ENCODE peak calls at places on chromosomes 7 and 10, in four cellular contexts. One of them, this sample, is unnamed.

GRCh38 chr7:158680754-158681153 is 23.9 kb downstream of the NCAPG2 start:
- DNase-seq in AG10803: peak
- DNase-seq in fibroblast of mammary gland: no peak
- DNase-seq in esophagus squamous epithelium: no peak
- DNase-seq in this sample: no peak

GRCh38 chr10:49749144-49749543 is 13.0 kb downstream of the OGDHL start:
- DNase-seq in esophagus squamous epithelium: no peak
- DNase-seq in fibroblast of mammary gland: no peak
- DNase-seq in AG10803: no peak
- DNase-seq in this sample: no peak

GRCh38 chr7:106573125-106573663 is 87.8 kb downstream of the CCDC71L start:
- DNase-seq in esophagus squamous epithelium: no peak
- DNase-seq in fibroblast of mammary gland: no peak
- DNase-seq in AG10803: no peak
- DNase-seq in this sample: no peak

GRCh38 chr10:118763202-118763988 is 8.6 kb upstream of the CACUL1 start:
- DNase-seq in esophagus squamous epithelium: no peak
- DNase-seq in fibroblast of mammary gland: peak
- DNase-seq in AG10803: no peak
- DNase-seq in this sample: no peak

GRCh38 chr10:125149278-125150047 is 10.9 kb downstream of the CTBP2 start:
- DNase-seq in AG10803: peak
- DNase-seq in esophagus squamous epithelium: no peak
- DNase-seq in fibroblast of mammary gland: peak
- DNase-seq in this sample: no peak

GRCh38 chr7:126716321-126716720 is 536.4 kb downstream of the GRM8 start:
- DNase-seq in esophagus squamous epithelium: no peak
- DNase-seq in fibroblast of mammary gland: peak
- DNase-seq in AG10803: no peak
- DNase-seq in this sample: no peak

GRCh38 chr7:112990619-112991018 is 96.0 kb downstream of the GPR85 start:
- DNase-seq in esophagus squamous epithelium: no peak
- DNase-seq in AG10803: peak
- DNase-seq in fibroblast of mammary gland: peak
- DNase-seq in this sample: no peak

GRCh38 chr7:150403376-150404171 is 24.4 kb downstream of the ZNF775 start:
- DNase-seq in esophagus squamous epithelium: no peak
- DNase-seq in fibroblast of mammary gland: no peak
- DNase-seq in AG10803: no peak
- DNase-seq in this sample: no peak

GRCh38 chr10:102167861-102168260 is 15.7 kb downstream of the NOLC1 start:
- DNase-seq in AG10803: peak
- DNase-seq in fibroblast of mammary gland: peak
- DNase-seq in esophagus squamous epithelium: no peak
- DNase-seq in this sample: peak

GRCh38 chr7:128236924-128237586 is 4.0 kb upstream of the LEP start:
- DNase-seq in AG10803: peak
- DNase-seq in fibroblast of mammary gland: peak
- DNase-seq in esophagus squamous epithelium: no peak
- DNase-seq in this sample: peak

GRCh38 chr7:142053988-142054387 is 57.5 kb upstream of the MGAM2 start:
- DNase-seq in AG10803: peak
- DNase-seq in esophagus squamous epithelium: no peak
- DNase-seq in fibroblast of mammary gland: peak
- DNase-seq in this sample: no peak

GRCh38 chr7:47047384-47047783 is 534.5 kb downstream of the TNS3 start:
- DNase-seq in AG10803: peak
- DNase-seq in esophagus squamous epithelium: no peak
- DNase-seq in fibroblast of mammary gland: peak
- DNase-seq in this sample: no peak

GRCh38 chr7:23852988-23853387 is 143.0 kb downstream of the STK31 start:
- DNase-seq in AG10803: no peak
- DNase-seq in esophagus squamous epithelium: no peak
- DNase-seq in fibroblast of mammary gland: no peak
- DNase-seq in this sample: no peak

GRCh38 chr7:101166603-101166908 is 1.2 kb upstream of the VGF start:
- DNase-seq in esophagus squamous epithelium: no peak
- DNase-seq in AG10803: no peak
- DNase-seq in fibroblast of mammary gland: no peak
- DNase-seq in this sample: no peak

GRCh38 chr7:25625316-25625715 is 397.0 kb upstream of the NPVF start:
- DNase-seq in esophagus squamous epithelium: no peak
- DNase-seq in fibroblast of mammary gland: no peak
- DNase-seq in AG10803: no peak
- DNase-seq in this sample: no peak

GRCh38 chr10:4059471-4060138 is 274.6 kb upstream of the KLF6 start:
- DNase-seq in AG10803: no peak
- DNase-seq in esophagus squamous epithelium: no peak
- DNase-seq in fibroblast of mammary gland: no peak
- DNase-seq in this sample: no peak

GRCh38 chr10:79093658-79094411 is 25.1 kb downstream of the ZMIZ1 start:
- DNase-seq in AG10803: no peak
- DNase-seq in fibroblast of mammary gland: peak
- DNase-seq in esophagus squamous epithelium: no peak
- DNase-seq in this sample: no peak

GRCh38 chr7:15049157-15049556 is 146.6 kb upstream of the DGKB start:
- DNase-seq in esophagus squamous epithelium: no peak
- DNase-seq in AG10803: no peak
- DNase-seq in fibroblast of mammary gland: no peak
- DNase-seq in this sample: no peak
- TF ChIP-seq CTCF in esophagus squamous epithelium: no peak
- TF ChIP-seq CTCF in AG10803: no peak
- TF ChIP-seq CTCF in fibroblast of mammary gland: no peak
- TF ChIP-seq CTCF in this sample: no peak

DNA sequence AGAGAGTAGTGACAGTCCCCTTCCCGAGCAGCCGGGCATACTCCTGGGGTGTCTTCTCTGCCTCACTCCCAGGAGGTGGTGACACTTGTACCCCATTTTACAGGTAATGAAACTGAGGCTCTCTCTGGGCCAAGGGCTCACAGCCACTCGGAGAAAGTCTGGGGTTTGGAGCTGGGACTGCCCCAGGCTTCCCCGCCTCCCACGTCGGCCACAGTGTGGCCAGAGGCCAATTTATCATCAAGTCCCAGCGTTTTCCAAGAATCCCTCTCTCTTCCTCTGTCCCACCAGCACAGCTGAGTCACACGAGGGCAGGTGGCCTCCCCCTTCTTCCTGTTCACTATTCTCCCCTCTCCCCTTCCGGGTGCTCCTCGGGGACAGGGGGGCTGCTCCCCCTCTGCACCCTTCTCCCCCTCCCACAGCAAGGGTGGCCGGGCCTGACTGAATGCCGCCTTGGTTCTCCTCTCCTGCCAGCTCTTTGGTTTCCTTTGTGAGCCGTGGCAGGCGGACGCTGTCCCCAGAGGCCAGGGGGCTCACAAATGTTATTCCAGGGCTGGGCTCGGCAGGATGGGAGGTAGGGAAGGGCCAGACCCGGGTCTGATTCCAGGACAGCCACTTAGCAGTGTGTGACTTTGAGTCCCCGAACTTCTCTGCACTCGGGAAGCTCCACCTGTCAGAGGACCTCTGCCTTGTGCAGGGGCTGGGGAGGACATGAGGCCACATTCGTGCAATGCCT is 17.7 kb downstream of the CLIP2 start:
- DNase-seq in fibroblast of mammary gland: peak
- DNase-seq in esophagus squamous epithelium: no peak
- DNase-seq in AG10803: peak
- DNase-seq in this sample: peak
- H3K4me3 ChIP-seq in fibroblast of mammary gland: no peak
- H3K4me3 ChIP-seq in esophagus squamous epithelium: peak
- H3K4me3 ChIP-seq in AG10803: peak
- H3K4me3 ChIP-seq in this sample: no peak

GRCh38 chr7:36019538-36019937 is 133.5 kb upstream of the EEPD1 start:
- DNase-seq in esophagus squamous epithelium: no peak
- DNase-seq in AG10803: no peak
- DNase-seq in fibroblast of mammary gland: no peak
- DNase-seq in this sample: no peak

GRCh38 chr7:36021917-36022550 is 131.0 kb upstream of the EEPD1 start:
- DNase-seq in esophagus squamous epithelium: no peak
- DNase-seq in fibroblast of mammary gland: no peak
- DNase-seq in AG10803: no peak
- DNase-seq in this sample: no peak

GRCh38 chr7:36023025-36023424 is 130.0 kb upstream of the EEPD1 start:
- DNase-seq in AG10803: no peak
- DNase-seq in fibroblast of mammary gland: no peak
- DNase-seq in esophagus squamous epithelium: no peak
- DNase-seq in this sample: no peak

GRCh38 chr7:36019966-36020365 is 133.1 kb upstream of the EEPD1 start:
- DNase-seq in esophagus squamous epithelium: no peak
- DNase-seq in AG10803: no peak
- DNase-seq in fibroblast of mammary gland: no peak
- DNase-seq in this sample: no peak

GRCh38 chr7:36021367-36021766 is 131.7 kb upstream of the EEPD1 start:
- DNase-seq in esophagus squamous epithelium: no peak
- DNase-seq in AG10803: no peak
- DNase-seq in fibroblast of mammary gland: peak
- DNase-seq in this sample: no peak
- TF ChIP-seq CTCF in esophagus squamous epithelium: peak
- TF ChIP-seq CTCF in AG10803: peak
- TF ChIP-seq CTCF in fibroblast of mammary gland: peak
- TF ChIP-seq CTCF in this sample: peak

GRCh38 chr10:86533328-86533727 is 11.7 kb upstream of the WAPL start:
- DNase-seq in AG10803: no peak
- DNase-seq in fibroblast of mammary gland: no peak
- DNase-seq in esophagus squamous epithelium: no peak
- DNase-seq in this sample: no peak

GRCh38 chr10:86535057-86535882 is 13.7 kb upstream of the WAPL start:
- DNase-seq in AG10803: peak
- DNase-seq in fibroblast of mammary gland: peak
- DNase-seq in esophagus squamous epithelium: no peak
- DNase-seq in this sample: no peak

GRCh38 chr10:86538547-86538946 is 17.0 kb upstream of the WAPL start:
- DNase-seq in fibroblast of mammary gland: peak
- DNase-seq in AG10803: peak
- DNase-seq in esophagus squamous epithelium: no peak
- DNase-seq in this sample: no peak

GRCh38 chr10:86536294-86536861 is 14.8 kb upstream of the WAPL start:
- DNase-seq in fibroblast of mammary gland: no peak
- DNase-seq in AG10803: no peak
- DNase-seq in esophagus squamous epithelium: no peak
- DNase-seq in this sample: no peak
- H3K4me3 ChIP-seq in fibroblast of mammary gland: no peak
- H3K4me3 ChIP-seq in AG10803: no peak
- H3K4me3 ChIP-seq in esophagus squamous epithelium: peak
- H3K4me3 ChIP-seq in this sample: no peak

DNA sequence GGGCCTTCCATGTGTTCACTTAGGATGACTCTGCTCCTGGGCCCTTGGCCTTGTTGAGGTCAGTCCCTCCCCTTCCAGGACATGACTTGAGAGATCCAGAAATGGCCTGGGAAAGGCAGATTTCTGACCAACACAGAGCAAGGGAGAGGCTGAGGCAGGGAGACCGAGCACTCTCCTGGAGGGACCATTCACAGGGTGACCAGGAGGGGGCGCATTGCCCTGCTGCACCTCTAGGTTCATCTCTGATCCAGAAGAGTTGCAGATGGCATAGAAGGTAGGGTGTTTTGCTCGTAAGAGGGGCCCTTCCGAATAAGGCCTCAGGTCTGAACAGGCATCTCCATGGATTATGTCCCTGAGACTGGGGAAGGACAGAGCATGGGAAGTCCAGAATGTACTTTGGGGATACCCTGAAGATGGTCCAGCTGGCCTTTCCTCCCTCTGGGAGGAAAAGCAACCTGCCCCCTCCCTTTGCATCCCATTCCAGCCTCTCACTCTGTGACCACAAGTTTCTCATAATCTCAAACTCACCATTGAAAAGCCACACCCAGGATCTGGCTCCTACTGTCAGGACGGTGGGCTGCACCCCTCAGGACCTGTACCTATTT is 6.6 kb downstream of the DMBT1 start:
- DNase-seq in fibroblast of mammary gland: peak
- DNase-seq in AG10803: peak
- DNase-seq in esophagus squamous epithelium: no peak
- DNase-seq in this sample: no peak
- TF ChIP-seq CTCF in fibroblast of mammary gland: peak
- TF ChIP-seq CTCF in AG10803: peak
- TF ChIP-seq CTCF in esophagus squamous epithelium: peak
- TF ChIP-seq CTCF in this sample: peak

GRCh38 chr10:128211953-128212727 is 85.9 kb upstream of the MKI67 start:
- DNase-seq in esophagus squamous epithelium: no peak
- DNase-seq in fibroblast of mammary gland: peak
- DNase-seq in AG10803: peak
- DNase-seq in this sample: no peak
- H3K4me3 ChIP-seq in esophagus squamous epithelium: peak
- H3K4me3 ChIP-seq in fibroblast of mammary gland: no peak
- H3K4me3 ChIP-seq in AG10803: peak
- H3K4me3 ChIP-seq in this sample: no peak

GRCh38 chr7:12291870-12292269 is 80.8 kb downstream of the TMEM106B start:
- DNase-seq in esophagus squamous epithelium: no peak
- DNase-seq in AG10803: no peak
- DNase-seq in fibroblast of mammary gland: peak
- DNase-seq in this sample: no peak
- TF ChIP-seq CTCF in esophagus squamous epithelium: no peak
- TF ChIP-seq CTCF in AG10803: peak
- TF ChIP-seq CTCF in fibroblast of mammary gland: peak
- TF ChIP-seq CTCF in this sample: peak

DNA sequence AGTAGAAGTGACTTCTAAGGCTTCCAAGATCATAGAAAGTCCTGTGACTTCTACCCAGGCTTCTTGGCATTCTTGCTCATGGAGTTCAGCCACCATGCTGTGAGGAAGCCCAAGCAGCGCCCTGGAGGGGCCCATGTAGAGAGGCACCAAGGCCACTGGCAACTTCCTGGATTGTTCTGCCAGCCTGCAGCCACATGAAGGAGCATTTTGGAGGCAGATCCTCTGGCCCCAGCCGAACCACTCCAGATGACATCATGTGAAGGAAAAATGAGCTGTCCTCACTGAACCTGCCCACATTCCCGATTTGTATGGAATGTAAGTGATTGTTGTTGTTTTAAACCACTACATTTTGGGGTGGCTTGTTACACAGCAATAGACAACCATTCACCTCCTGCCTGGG is 51.5 kb upstream of the MNX1 start:
- DNase-seq in fibroblast of mammary gland: no peak
- DNase-seq in AG10803: no peak
- DNase-seq in esophagus squamous epithelium: no peak
- DNase-seq in this sample: no peak
- H3K4me3 ChIP-seq in fibroblast of mammary gland: no peak
- H3K4me3 ChIP-seq in AG10803: no peak
- H3K4me3 ChIP-seq in esophagus squamous epithelium: no peak
- H3K4me3 ChIP-seq in this sample: no peak